ENCODE peak calls at places on chromosome 4, in four cellular contexts. One of them, this sample, is unnamed.
A peak's percentile ranks its signal among the peaks of the same experiment; 100 is the strongest.

GRCh38 chr4:81084029-81084428 is 53.5 kb downstream of the BMP3 start:
- DNase-seq in suprapubic skin: no peak
- DNase-seq in SK-N-SH: no peak
- DNase-seq in prostate gland: peak; percentile 10
- DNase-seq in this sample: no peak

GRCh38 chr4:45662996-45663395 is 460.9 kb downstream of the GABRG1 start:
- DNase-seq in prostate gland: no peak
- DNase-seq in SK-N-SH: no peak
- DNase-seq in suprapubic skin: no peak
- DNase-seq in this sample: no peak

GRCh38 chr4:14596904-14597303 is 405.4 kb upstream of the CPEB2 start:
- DNase-seq in suprapubic skin: no peak
- DNase-seq in prostate gland: no peak
- DNase-seq in SK-N-SH: no peak
- DNase-seq in this sample: no peak

GRCh38 chr4:141614878-141615586 is 21.4 kb upstream of the IL15 start:
- DNase-seq in suprapubic skin: no peak
- DNase-seq in SK-N-SH: no peak
- DNase-seq in prostate gland: no peak
- DNase-seq in this sample: no peak

GRCh38 chr4:174604198-174604597 is 81.9 kb upstream of the HPGD start:
- DNase-seq in prostate gland: no peak
- DNase-seq in suprapubic skin: no peak
- DNase-seq in SK-N-SH: no peak
- DNase-seq in this sample: no peak

GRCh38 chr4:13705521-13706035 is 78.1 kb upstream of the BOD1L1 start:
- DNase-seq in prostate gland: peak; percentile 40
- DNase-seq in SK-N-SH: peak; percentile 24
- DNase-seq in suprapubic skin: peak; percentile 65
- DNase-seq in this sample: no peak

GRCh38 chr4:124501579-124501978 is 211.0 kb downstream of the ANKRD50 start:
- DNase-seq in prostate gland: no peak
- DNase-seq in SK-N-SH: no peak
- DNase-seq in suprapubic skin: no peak
- DNase-seq in this sample: no peak

GRCh38 chr4:173556398-173557131 is 26.5 kb upstream of the HAND2 start:
- DNase-seq in prostate gland: no peak
- DNase-seq in suprapubic skin: no peak
- DNase-seq in SK-N-SH: no peak
- DNase-seq in this sample: no peak

GRCh38 chr4:23814606-23815005 is 75.2 kb downstream of the PPARGC1A start:
- DNase-seq in prostate gland: no peak
- DNase-seq in SK-N-SH: no peak
- DNase-seq in suprapubic skin: no peak
- DNase-seq in this sample: no peak

GRCh38 chr4:159267940-159268327 is 165.1 kb downstream of the RAPGEF2 start:
- DNase-seq in suprapubic skin: no peak
- DNase-seq in SK-N-SH: no peak
- DNase-seq in prostate gland: no peak
- DNase-seq in this sample: no peak

GRCh38 chr4:73411731-73412414 is 7.8 kb downstream of the ALB start:
- DNase-seq in suprapubic skin: no peak
- DNase-seq in prostate gland: no peak
- DNase-seq in SK-N-SH: no peak
- DNase-seq in this sample: no peak

GRCh38 chr4:186858355-186858754 is 134.7 kb upstream of the FAT1 start:
- DNase-seq in prostate gland: no peak
- DNase-seq in suprapubic skin: no peak
- DNase-seq in SK-N-SH: no peak
- DNase-seq in this sample: no peak

GRCh38 chr4:93319011-93319410 is 509.5 kb upstream of the ATOH1 start:
- DNase-seq in suprapubic skin: no peak
- DNase-seq in SK-N-SH: no peak
- DNase-seq in prostate gland: no peak
- DNase-seq in this sample: no peak

GRCh38 chr4:41361831-41362646 is 105.3 kb downstream of the UCHL1 start:
- DNase-seq in prostate gland: no peak
- DNase-seq in suprapubic skin: no peak
- DNase-seq in SK-N-SH: peak; percentile 39
- DNase-seq in this sample: no peak

GRCh38 chr4:158008551-158009218 is 164.1 kb downstream of the GASK1B start:
- DNase-seq in prostate gland: peak; percentile 31
- DNase-seq in suprapubic skin: no peak
- DNase-seq in SK-N-SH: no peak
- DNase-seq in this sample: no peak

GRCh38 chr4:156505341-156505955 is 466.2 kb downstream of the PDGFC start:
- DNase-seq in prostate gland: no peak
- DNase-seq in SK-N-SH: no peak
- DNase-seq in suprapubic skin: no peak
- DNase-seq in this sample: no peak

GRCh38 chr4:104795264-104795934 is 300.7 kb upstream of the CXXC4 start:
- DNase-seq in prostate gland: no peak
- DNase-seq in SK-N-SH: no peak
- DNase-seq in suprapubic skin: no peak
- DNase-seq in this sample: no peak

GRCh38 chr4:82801910-82802521 is 3.4 kb upstream of the SCD5 start:
- DNase-seq in SK-N-SH: peak; percentile 47
- DNase-seq in suprapubic skin: no peak
- DNase-seq in prostate gland: no peak
- DNase-seq in this sample: no peak

GRCh38 chr4:168304744-168305459 is 13.7 kb downstream of the DDX60 start:
- DNase-seq in prostate gland: no peak
- DNase-seq in suprapubic skin: no peak
- DNase-seq in SK-N-SH: no peak
- DNase-seq in this sample: no peak

GRCh38 chr4:42609051-42609450 is 47.9 kb downstream of the ATP8A1 start:
- DNase-seq in SK-N-SH: no peak
- DNase-seq in suprapubic skin: no peak
- DNase-seq in prostate gland: no peak
- DNase-seq in this sample: no peak

GRCh38 chr4:101229116-101229515 is 118.2 kb downstream of the PPP3CA start:
- DNase-seq in suprapubic skin: no peak
- DNase-seq in prostate gland: no peak
- DNase-seq in SK-N-SH: no peak
- DNase-seq in this sample: no peak

GRCh38 chr4:20624783-20625364 is 75.4 kb upstream of the PACRGL start:
- DNase-seq in suprapubic skin: no peak
- DNase-seq in SK-N-SH: no peak
- DNase-seq in prostate gland: no peak
- DNase-seq in this sample: no peak

GRCh38 chr4:3285558-3286334 is 7.1 kb upstream of the RGS12 start:
- DNase-seq in SK-N-SH: peak; percentile 18
- DNase-seq in prostate gland: no peak
- DNase-seq in suprapubic skin: no peak
- DNase-seq in this sample: no peak

GRCh38 chr4:114495471-114495928 is 103.1 kb upstream of the UGT8 start:
- DNase-seq in prostate gland: no peak
- DNase-seq in SK-N-SH: no peak
- DNase-seq in suprapubic skin: no peak
- DNase-seq in this sample: no peak

GRCh38 chr4:121973791-121974190 is 21.9 kb upstream of the TRPC3 start:
- DNase-seq in SK-N-SH: no peak
- DNase-seq in suprapubic skin: no peak
- DNase-seq in prostate gland: no peak
- DNase-seq in this sample: no peak

GRCh38 chr4:44368413-44369167 is 80.0 kb downstream of the KCTD8 start:
- DNase-seq in prostate gland: no peak
- DNase-seq in suprapubic skin: no peak
- DNase-seq in SK-N-SH: no peak
- DNase-seq in this sample: no peak

GRCh38 chr4:100935090-100935489 is 412.2 kb downstream of the PPP3CA start:
- DNase-seq in suprapubic skin: no peak
- DNase-seq in prostate gland: no peak
- DNase-seq in SK-N-SH: peak; percentile 9
- DNase-seq in this sample: no peak

GRCh38 chr4:52028970-52029369 is 8.8 kb upstream of the LRRC66 start:
- DNase-seq in SK-N-SH: no peak
- DNase-seq in prostate gland: no peak
- DNase-seq in suprapubic skin: no peak
- DNase-seq in this sample: no peak

GRCh38 chr4:93199492-93199891 is 629.1 kb upstream of the ATOH1 start:
- DNase-seq in SK-N-SH: peak; percentile 58
- DNase-seq in suprapubic skin: no peak
- DNase-seq in prostate gland: no peak
- DNase-seq in this sample: no peak

GRCh38 chr4:75950416-75950815 is 9.6 kb upstream of the NAAA start:
- DNase-seq in SK-N-SH: no peak
- DNase-seq in prostate gland: no peak
- DNase-seq in suprapubic skin: no peak
- DNase-seq in this sample: no peak

GRCh38 chr4:188297873-188298272 is 158.6 kb downstream of the TRIML1 start:
- DNase-seq in SK-N-SH: no peak
- DNase-seq in suprapubic skin: no peak
- DNase-seq in prostate gland: no peak
- DNase-seq in this sample: no peak

GRCh38 chr4:15653864-15654391 is 1.2 kb downstream of the FBXL5 start:
- DNase-seq in prostate gland: no peak
- DNase-seq in suprapubic skin: no peak
- DNase-seq in SK-N-SH: peak; percentile 54
- DNase-seq in this sample: no peak

GRCh38 chr4:2286904-2287593 is 25.1 kb upstream of the MXD4 start:
- DNase-seq in SK-N-SH: no peak
- DNase-seq in prostate gland: no peak
- DNase-seq in suprapubic skin: peak; percentile 44
- DNase-seq in this sample: no peak

GRCh38 chr4:99612281-99612680 is 37.7 kb downstream of the MTTP start:
- DNase-seq in SK-N-SH: no peak
- DNase-seq in prostate gland: no peak
- DNase-seq in suprapubic skin: no peak
- DNase-seq in this sample: no peak

GRCh38 chr4:54837576-54838140 is 179.9 kb downstream of the KIT start:
- DNase-seq in prostate gland: no peak
- DNase-seq in suprapubic skin: no peak
- DNase-seq in SK-N-SH: no peak
- DNase-seq in this sample: no peak

GRCh38 chr4:107212565-107212964 is 176.5 kb upstream of the DKK2 start:
- DNase-seq in prostate gland: no peak
- DNase-seq in SK-N-SH: peak; percentile 48
- DNase-seq in suprapubic skin: no peak
- DNase-seq in this sample: no peak

GRCh38 chr4:107838138-107838618 is 13.4 kb downstream of the SGMS2 start:
- DNase-seq in suprapubic skin: no peak
- DNase-seq in prostate gland: no peak
- DNase-seq in SK-N-SH: no peak
- DNase-seq in this sample: no peak

GRCh38 chr4:72031868-72032619 is at the start of gene NPFFR2:
- DNase-seq in SK-N-SH: peak; percentile 62
- DNase-seq in prostate gland: no peak
- DNase-seq in suprapubic skin: no peak
- DNase-seq in this sample: no peak
- TF ChIP-seq POLR2AphosphoS5 in SK-N-SH: no peak
- TF ChIP-seq POLR2AphosphoS5 in prostate gland: no peak
- TF ChIP-seq POLR2AphosphoS5 in suprapubic skin: no peak
- TF ChIP-seq POLR2AphosphoS5 in this sample: no peak

DNA sequence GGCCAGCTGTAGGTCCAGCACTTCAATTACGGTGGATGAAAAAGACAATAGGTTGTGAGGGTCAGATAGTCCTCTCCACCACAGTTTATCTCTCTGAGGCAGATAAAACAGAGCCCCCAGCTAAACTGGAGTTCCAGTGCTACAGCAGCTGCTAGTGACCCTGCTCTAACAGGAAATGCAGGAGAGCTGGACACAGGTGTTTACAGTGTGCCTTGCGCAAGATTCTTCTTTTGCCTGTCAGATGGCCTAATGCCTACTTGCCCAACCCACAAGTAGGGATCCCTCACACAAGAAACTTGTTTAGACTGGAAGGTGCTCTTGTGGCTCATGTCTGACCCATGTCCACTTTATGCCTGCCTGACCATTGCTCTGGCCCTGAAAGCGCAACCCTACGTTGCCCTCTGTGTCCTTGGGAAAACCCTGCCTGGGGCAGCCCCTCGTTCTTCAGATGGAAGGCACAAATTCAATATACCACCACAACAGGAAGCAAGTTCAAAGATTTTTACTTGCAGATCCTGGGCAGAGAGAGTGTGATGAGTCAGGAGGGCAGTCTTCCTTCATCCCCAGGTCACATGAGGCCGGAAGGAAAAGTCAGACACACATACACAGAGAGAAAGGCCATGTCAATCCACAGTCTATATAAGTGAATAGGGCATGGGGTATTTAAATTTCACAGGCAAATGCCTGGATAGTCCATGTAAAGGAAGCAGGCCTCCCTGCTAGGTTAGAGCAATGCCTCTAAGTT is 105.1 kb upstream of the ADGRL3 start:
- DNase-seq in prostate gland: no peak
- DNase-seq in SK-N-SH: no peak
- DNase-seq in suprapubic skin: no peak
- DNase-seq in this sample: no peak
- H3K9me3 ChIP-seq in prostate gland: no peaks in the 10 kb centered on the region
- H3K9me3 ChIP-seq in SK-N-SH: no peaks in the 10 kb centered on the region
- H3K9me3 ChIP-seq in suprapubic skin: no peaks in the 10 kb centered on the region
- H3K9me3 ChIP-seq in this sample: no peaks in the 10 kb centered on the region

DNA sequence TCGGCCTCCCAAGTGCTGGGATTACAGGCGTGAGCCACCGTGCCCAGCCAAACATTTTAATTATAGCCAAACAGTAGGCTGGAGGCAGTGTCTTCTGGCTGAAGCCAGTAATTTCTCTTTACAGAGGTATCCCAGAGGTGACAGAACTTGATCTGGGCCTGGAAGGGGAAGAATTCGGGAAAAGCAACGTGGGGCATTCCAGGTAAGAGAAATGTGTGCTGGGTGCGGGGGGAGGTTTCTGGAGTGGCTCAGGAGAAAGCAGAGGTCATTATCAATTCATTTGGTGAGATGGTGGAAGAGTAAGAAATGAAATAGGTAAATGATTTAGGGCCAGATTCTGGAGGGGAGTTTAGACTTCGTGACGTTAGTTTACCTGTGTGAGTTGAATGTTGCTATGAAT is 2.4 kb downstream of the PRIMPOL start:
- DNase-seq in SK-N-SH: no peak
- DNase-seq in suprapubic skin: no peak
- DNase-seq in prostate gland: no peak
- DNase-seq in this sample: no peak
- TF ChIP-seq POLR2AphosphoS5 in SK-N-SH: no peak
- TF ChIP-seq POLR2AphosphoS5 in suprapubic skin: no peak
- TF ChIP-seq POLR2AphosphoS5 in prostate gland: no peak
- TF ChIP-seq POLR2AphosphoS5 in this sample: no peak

GRCh38 chr4:153792893-153793227 is 4.0 kb upstream of the SFRP2 start:
- DNase-seq in SK-N-SH: no peak
- DNase-seq in suprapubic skin: no peak
- DNase-seq in prostate gland: no peak
- DNase-seq in this sample: no peak

GRCh38 chr4:153790962-153791551 is 2.2 kb upstream of the SFRP2 start:
- DNase-seq in SK-N-SH: peak; percentile 78
- DNase-seq in suprapubic skin: no peak
- DNase-seq in prostate gland: no peak
- DNase-seq in this sample: no peak

GRCh38 chr4:153794001-153794400 is 5.1 kb upstream of the SFRP2 start:
- DNase-seq in SK-N-SH: no peak
- DNase-seq in prostate gland: no peak
- DNase-seq in suprapubic skin: no peak
- DNase-seq in this sample: no peak

GRCh38 chr4:153789741-153790651 is 1.1 kb upstream of the SFRP2 start:
- DNase-seq in suprapubic skin: no peak
- DNase-seq in SK-N-SH: peak; percentile 38
- DNase-seq in prostate gland: no peak
- DNase-seq in this sample: no peak

GRCh38 chr4:153792007-153792892 is 3.4 kb upstream of the SFRP2 start:
- DNase-seq in SK-N-SH: peak; percentile 82
- DNase-seq in prostate gland: no peak
- DNase-seq in suprapubic skin: peak; percentile 84
- DNase-seq in this sample: no peak
- H3K9me3 ChIP-seq in SK-N-SH: no peaks in the 10 kb centered on the region
- H3K9me3 ChIP-seq in prostate gland: no peaks in the 10 kb centered on the region
- H3K9me3 ChIP-seq in suprapubic skin: no peaks in the 10 kb centered on the region
- H3K9me3 ChIP-seq in this sample: no peaks in the 10 kb centered on the region

This sample was measured in esophagus muscularis mucosa.